ENCODE peak calls at places on chromosomes 2 and 18, in four cellular contexts. One of them, this sample, is unnamed.
A peak's percentile ranks its signal among the peaks of the same experiment; 100 is the strongest.

GRCh38 chr2:222912776-222913175 is 51.9 kb downstream of the ACSL3 start:
- DNase-seq in RWPE1: no peak
- DNase-seq in mammary epithelial cell: no peak
- DNase-seq in dorsolateral prefrontal cortex: no peak
- DNase-seq in this sample: no peak

GRCh38 chr18:63311481-63312409 is 7.8 kb downstream of the BCL2 start:
- DNase-seq in mammary epithelial cell: no peak
- DNase-seq in RWPE1: no peak
- DNase-seq in dorsolateral prefrontal cortex: no peak
- DNase-seq in this sample: no peak

GRCh38 chr2:85741211-85741610 is 12.6 kb upstream of the ATOH8 start:
- DNase-seq in dorsolateral prefrontal cortex: peak; percentile 57
- DNase-seq in RWPE1: no peak
- DNase-seq in mammary epithelial cell: no peak
- DNase-seq in this sample: no peak

GRCh38 chr2:168234407-168235085 is 12.8 kb downstream of the STK39 start:
- DNase-seq in mammary epithelial cell: no peak
- DNase-seq in RWPE1: no peak
- DNase-seq in dorsolateral prefrontal cortex: no peak
- DNase-seq in this sample: no peak

GRCh38 chr2:68733365-68733764 is 1.2 kb upstream of the ARHGAP25 start:
- DNase-seq in dorsolateral prefrontal cortex: no peak
- DNase-seq in mammary epithelial cell: no peak
- DNase-seq in RWPE1: no peak
- DNase-seq in this sample: no peak

GRCh38 chr2:39511219-39511785 is 74.2 kb upstream of the MAP4K3 start:
- DNase-seq in dorsolateral prefrontal cortex: peak; percentile 26
- DNase-seq in mammary epithelial cell: no peak
- DNase-seq in RWPE1: no peak
- DNase-seq in this sample: no peak

GRCh38 chr2:74708883-74709282 is 54.8 kb downstream of the SEMA4F start:
- DNase-seq in dorsolateral prefrontal cortex: no peak
- DNase-seq in mammary epithelial cell: peak; percentile 80
- DNase-seq in RWPE1: no peak
- DNase-seq in this sample: no peak

GRCh38 chr2:120780402-120780801 is 44.7 kb downstream of the GLI2 start:
- DNase-seq in RWPE1: no peak
- DNase-seq in mammary epithelial cell: no peak
- DNase-seq in dorsolateral prefrontal cortex: no peak
- DNase-seq in this sample: no peak

GRCh38 chr2:97995026-97995733 is 568 bp downstream of the TMEM131 start:
- DNase-seq in dorsolateral prefrontal cortex: no peak
- DNase-seq in mammary epithelial cell: peak; percentile 42
- DNase-seq in RWPE1: peak; percentile 43
- DNase-seq in this sample: no peak

GRCh38 chr2:242069018-242069417 is 199.5 kb downstream of the RTP5 start:
- DNase-seq in dorsolateral prefrontal cortex: no peak
- DNase-seq in mammary epithelial cell: no peak
- DNase-seq in RWPE1: no peak
- DNase-seq in this sample: no peak

GRCh38 chr2:128487650-128488387 is 169.2 kb upstream of the HS6ST1 start:
- DNase-seq in RWPE1: no peak
- DNase-seq in dorsolateral prefrontal cortex: no peak
- DNase-seq in mammary epithelial cell: no peak
- DNase-seq in this sample: no peak

GRCh38 chr18:59634096-59634495 is 63.1 kb downstream of the CCBE1 start:
- DNase-seq in dorsolateral prefrontal cortex: no peak
- DNase-seq in RWPE1: no peak
- DNase-seq in mammary epithelial cell: no peak
- DNase-seq in this sample: no peak

GRCh38 chr2:7358865-7359264 is 441.7 kb downstream of the RNF144A start:
- DNase-seq in RWPE1: no peak
- DNase-seq in dorsolateral prefrontal cortex: no peak
- DNase-seq in mammary epithelial cell: no peak
- DNase-seq in this sample: no peak

GRCh38 chr2:121160366-121160765 is 124.6 kb downstream of the TFCP2L1 start:
- DNase-seq in mammary epithelial cell: no peak
- DNase-seq in RWPE1: no peak
- DNase-seq in dorsolateral prefrontal cortex: no peak
- DNase-seq in this sample: no peak

GRCh38 chr2:95386031-95386430 is 16.5 kb upstream of the FAHD2A start:
- DNase-seq in RWPE1: no peak
- DNase-seq in dorsolateral prefrontal cortex: no peak
- DNase-seq in mammary epithelial cell: no peak
- DNase-seq in this sample: no peak

GRCh38 chr18:6031004-6031403 is 135.7 kb upstream of the TMEM200C start:
- DNase-seq in dorsolateral prefrontal cortex: no peak
- DNase-seq in RWPE1: no peak
- DNase-seq in mammary epithelial cell: no peak
- DNase-seq in this sample: no peak

GRCh38 chr2:104033399-104033798 is 820.5 kb upstream of the POU3F3 start:
- DNase-seq in RWPE1: peak; percentile 3
- DNase-seq in mammary epithelial cell: no peak
- DNase-seq in dorsolateral prefrontal cortex: no peak
- DNase-seq in this sample: no peak

GRCh38 chr2:241771286-241772062 is 5.1 kb upstream of the GAL3ST2 start:
- DNase-seq in mammary epithelial cell: no peak
- DNase-seq in RWPE1: no peak
- DNase-seq in dorsolateral prefrontal cortex: no peak
- DNase-seq in this sample: peak; percentile 19

GRCh38 chr18:49859725-49860124 is 46.4 kb upstream of the ACAA2 start:
- DNase-seq in mammary epithelial cell: no peak
- DNase-seq in dorsolateral prefrontal cortex: no peak
- DNase-seq in RWPE1: no peak
- DNase-seq in this sample: no peak

GRCh38 chr18:49857708-49858107 is 44.4 kb upstream of the ACAA2 start:
- DNase-seq in mammary epithelial cell: no peak
- DNase-seq in RWPE1: no peak
- DNase-seq in dorsolateral prefrontal cortex: no peak
- DNase-seq in this sample: no peak

GRCh38 chr18:49856531-49856930 is 43.2 kb upstream of the ACAA2 start:
- DNase-seq in mammary epithelial cell: no peak
- DNase-seq in dorsolateral prefrontal cortex: peak; percentile 55
- DNase-seq in RWPE1: no peak
- DNase-seq in this sample: no peak

GRCh38 chr18:49858309-49859005 is 45.1 kb upstream of the ACAA2 start:
- DNase-seq in mammary epithelial cell: peak; percentile 66
- DNase-seq in dorsolateral prefrontal cortex: peak; percentile 43
- DNase-seq in RWPE1: peak; percentile 52
- DNase-seq in this sample: peak; percentile 85

DNA sequence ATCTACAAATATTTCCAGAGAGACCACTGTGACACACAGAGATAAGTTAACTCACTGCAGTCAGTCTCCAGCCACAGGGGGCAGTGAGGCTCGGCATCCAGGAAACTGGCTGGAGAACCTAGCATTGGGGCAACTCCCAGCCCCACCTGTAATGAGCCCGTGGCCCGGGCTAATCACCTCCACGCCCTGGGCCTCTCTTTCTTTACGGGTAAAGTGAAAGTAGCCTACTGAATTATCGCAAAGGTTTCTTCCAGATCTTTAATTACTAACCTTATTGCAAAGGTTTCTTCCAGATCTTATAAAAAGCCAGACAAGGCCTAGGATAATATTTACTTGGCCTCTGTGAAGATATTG is 45.6 kb upstream of the ACAA2 start:
- DNase-seq in dorsolateral prefrontal cortex: no peak
- DNase-seq in RWPE1: no peak
- DNase-seq in mammary epithelial cell: no peak
- DNase-seq in this sample: no peak
- TF ChIP-seq CTCF in dorsolateral prefrontal cortex: peak; percentile 13
- TF ChIP-seq CTCF in RWPE1: peak; percentile 50
- TF ChIP-seq CTCF in mammary epithelial cell: no peak
- TF ChIP-seq CTCF in this sample: peak; percentile 57

DNA sequence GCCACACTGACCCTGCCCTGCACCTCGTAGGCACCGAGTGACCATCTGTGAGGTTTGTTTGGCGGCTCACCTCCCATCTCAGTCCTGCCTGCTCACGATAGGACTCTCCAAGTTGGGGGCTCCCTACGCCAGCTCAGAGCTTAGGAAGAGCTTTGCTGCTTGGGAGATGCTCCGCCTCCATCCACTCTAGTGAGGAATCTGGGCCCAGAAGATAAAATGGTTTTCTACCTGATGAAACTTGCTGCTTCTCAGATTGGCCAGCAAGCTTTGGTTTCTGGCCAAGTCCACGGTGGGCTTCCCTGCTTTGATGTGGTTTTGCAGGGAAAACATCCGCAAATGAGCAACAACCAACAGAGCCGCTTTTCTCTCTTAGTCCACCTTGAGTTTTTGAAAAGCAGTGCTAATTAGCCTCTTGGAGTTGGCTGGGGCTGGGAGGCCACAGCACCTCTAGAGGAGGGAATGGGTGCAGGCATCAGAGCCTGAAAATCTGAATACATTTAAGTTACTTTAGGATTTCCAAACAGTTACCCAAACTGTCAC is 42.2 kb downstream of the THNSL2 start:
- DNase-seq in dorsolateral prefrontal cortex: no peak
- DNase-seq in RWPE1: peak; percentile 40
- DNase-seq in mammary epithelial cell: peak; percentile 16
- DNase-seq in this sample: no peak
- TF ChIP-seq CTCF in dorsolateral prefrontal cortex: no peak
- TF ChIP-seq CTCF in RWPE1: peak; percentile 52
- TF ChIP-seq CTCF in mammary epithelial cell: peak; percentile 82
- TF ChIP-seq CTCF in this sample: peak; percentile 26

GRCh38 chr2:70440621-70441020 is 113.0 kb downstream of the TGFA start:
- DNase-seq in RWPE1: no peak
- DNase-seq in mammary epithelial cell: no peak
- DNase-seq in dorsolateral prefrontal cortex: no peak
- DNase-seq in this sample: no peak
- TF ChIP-seq CTCF in RWPE1: no peak
- TF ChIP-seq CTCF in mammary epithelial cell: no peak
- TF ChIP-seq CTCF in dorsolateral prefrontal cortex: no peak
- TF ChIP-seq CTCF in this sample: no peak

DNA sequence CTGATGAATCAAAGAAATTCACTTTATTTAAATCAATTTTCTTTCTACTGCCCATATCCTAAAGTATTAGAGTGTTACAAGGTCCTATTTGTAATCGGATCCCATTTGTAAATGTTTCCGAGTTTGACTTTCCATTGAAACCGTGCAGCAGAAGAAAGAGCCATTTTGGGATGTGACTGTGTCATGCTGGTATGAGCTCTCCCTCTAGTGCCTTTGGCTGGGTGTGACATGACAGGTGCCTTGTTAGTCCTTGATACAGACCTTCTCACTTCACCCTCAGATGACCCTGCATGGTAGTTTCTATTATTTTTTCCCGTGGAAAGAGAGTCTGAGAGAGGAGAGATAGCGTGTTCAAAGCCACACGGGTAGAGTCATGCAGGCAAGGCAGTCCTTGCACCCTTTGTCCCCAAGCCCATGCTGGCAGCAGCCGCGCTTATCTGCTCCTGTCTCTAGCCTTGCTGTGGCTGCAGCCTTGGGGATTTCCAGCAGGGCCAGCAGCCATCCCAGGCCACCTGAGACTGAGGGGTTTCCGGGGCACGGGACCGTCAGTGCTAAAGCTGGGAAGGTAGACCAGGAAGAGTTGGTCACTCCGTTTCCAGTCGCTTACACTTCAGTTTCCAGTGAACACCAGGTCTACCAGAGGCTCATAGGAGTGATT is 21.4 kb downstream of the CHMP1B start:
- DNase-seq in RWPE1: peak; percentile 73
- DNase-seq in dorsolateral prefrontal cortex: no peak
- DNase-seq in mammary epithelial cell: no peak
- DNase-seq in this sample: no peak
- TF ChIP-seq CTCF in RWPE1: peak; percentile 55
- TF ChIP-seq CTCF in dorsolateral prefrontal cortex: peak; percentile 31
- TF ChIP-seq CTCF in mammary epithelial cell: peak; percentile 14
- TF ChIP-seq CTCF in this sample: no peak

GRCh38 chr2:134232868-134233732 is 20.8 kb upstream of the MGAT5 start:
- DNase-seq in dorsolateral prefrontal cortex: no peak
- DNase-seq in mammary epithelial cell: peak; percentile 28
- DNase-seq in RWPE1: no peak
- DNase-seq in this sample: no peak
- TF ChIP-seq CTCF in dorsolateral prefrontal cortex: no peak
- TF ChIP-seq CTCF in mammary epithelial cell: no peak
- TF ChIP-seq CTCF in RWPE1: no peak
- TF ChIP-seq CTCF in this sample: no peak

DNA sequence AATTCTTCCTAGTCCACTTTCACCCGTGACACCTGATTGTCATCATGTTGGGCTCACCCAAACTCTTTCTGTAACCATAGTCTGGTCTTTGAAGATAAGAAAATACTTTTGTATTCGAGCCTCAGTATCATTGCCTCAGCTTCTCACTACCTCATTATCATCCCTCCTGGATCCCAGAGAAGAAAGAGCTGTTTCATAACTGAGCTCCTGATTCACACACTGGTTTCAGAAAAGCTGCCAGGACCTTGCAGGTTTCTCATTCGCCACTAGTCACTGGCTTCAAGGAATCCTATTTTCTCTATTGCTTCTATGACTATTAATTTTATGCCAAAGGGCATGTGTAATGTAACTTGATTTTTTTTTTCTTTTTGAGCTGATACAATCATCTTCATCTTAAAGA is 2.9 kb upstream of the CRIM1 start:
- DNase-seq in RWPE1: no peak
- DNase-seq in mammary epithelial cell: peak; percentile 91
- DNase-seq in dorsolateral prefrontal cortex: no peak
- DNase-seq in this sample: no peak
- TF ChIP-seq CTCF in RWPE1: no peak
- TF ChIP-seq CTCF in mammary epithelial cell: peak; percentile 26
- TF ChIP-seq CTCF in dorsolateral prefrontal cortex: peak; percentile 11
- TF ChIP-seq CTCF in this sample: no peak

GRCh38 chr2:196322963-196323810 is 151.8 kb upstream of the STK17B start:
- DNase-seq in dorsolateral prefrontal cortex: no peak
- DNase-seq in mammary epithelial cell: no peak
- DNase-seq in RWPE1: no peak
- DNase-seq in this sample: no peak
- TF ChIP-seq CTCF in dorsolateral prefrontal cortex: no peak
- TF ChIP-seq CTCF in mammary epithelial cell: no peak
- TF ChIP-seq CTCF in RWPE1: no peak
- TF ChIP-seq CTCF in this sample: no peak

GRCh38 chr18:60676807-60677206 is 304.2 kb upstream of the MC4R start:
- DNase-seq in dorsolateral prefrontal cortex: no peak
- DNase-seq in mammary epithelial cell: no peak
- DNase-seq in RWPE1: no peak
- DNase-seq in this sample: no peak
- TF ChIP-seq CTCF in dorsolateral prefrontal cortex: no peak
- TF ChIP-seq CTCF in mammary epithelial cell: peak; percentile 11
- TF ChIP-seq CTCF in RWPE1: no peak
- TF ChIP-seq CTCF in this sample: no peak

GRCh38 chr18:29436459-29436858 is 1259.5 kb upstream of the CDH2 start:
- DNase-seq in dorsolateral prefrontal cortex: no peak
- DNase-seq in mammary epithelial cell: no peak
- DNase-seq in RWPE1: no peak
- DNase-seq in this sample: no peak
- TF ChIP-seq CTCF in dorsolateral prefrontal cortex: no peak
- TF ChIP-seq CTCF in mammary epithelial cell: peak; percentile 12
- TF ChIP-seq CTCF in RWPE1: no peak
- TF ChIP-seq CTCF in this sample: no peak

This sample was measured in glutamatergic neuron.